ENCODE peak calls at places on chromosomes 13 and 19, in ten cellular contexts. One of them, this sample, is unnamed.

GRCh38 chr13:64158910-64159309 is 2743.3 kb upstream of the PCDH20 start:
- DNase-seq in NCI-H524: no peak
- DNase-seq in ELR: peak; percentile 36
- DNase-seq in hypothalamus: no peak
- DNase-seq in RPMI7951: peak; percentile 55
- DNase-seq in activated CD8-positive, alpha-beta T cell treated with anti-CD3 and anti-CD28 coated beads for 36 hours: no peak
- DNase-seq in CD8-positive, alpha-beta T cell: no peak
- DNase-seq in left colon: no peak
- DNase-seq in B cell: no peak
- DNase-seq in stimulated activated CD4-positive, alpha-beta T cell treated with anti-CD3 and anti-CD28 coated beads, Interleukin-2, amount 100 ng/mL, for 24 hours: no peak
- DNase-seq in this sample: no peak

GRCh38 chr19:55091955-55092354 is 16.3 kb downstream of the EPS8L1 start:
- DNase-seq in hypothalamus: no peak
- DNase-seq in RPMI7951: no peak
- DNase-seq in B cell: no peak
- DNase-seq in ELR: no peak
- DNase-seq in left colon: no peak
- DNase-seq in activated CD8-positive, alpha-beta T cell treated with anti-CD3 and anti-CD28 coated beads for 36 hours: no peak
- DNase-seq in stimulated activated CD4-positive, alpha-beta T cell treated with anti-CD3 and anti-CD28 coated beads, Interleukin-2, amount 100 ng/mL, for 24 hours: no peak
- DNase-seq in NCI-H524: no peak
- DNase-seq in CD8-positive, alpha-beta T cell: no peak
- DNase-seq in this sample: no peak

GRCh38 chr13:46355088-46355468 is 32.0 kb downstream of the RUBCNL start:
- DNase-seq in B cell: no peak
- DNase-seq in NCI-H524: no peak
- DNase-seq in RPMI7951: no peak
- DNase-seq in activated CD8-positive, alpha-beta T cell treated with anti-CD3 and anti-CD28 coated beads for 36 hours: no peak
- DNase-seq in ELR: no peak
- DNase-seq in left colon: no peak
- DNase-seq in CD8-positive, alpha-beta T cell: no peak
- DNase-seq in stimulated activated CD4-positive, alpha-beta T cell treated with anti-CD3 and anti-CD28 coated beads, Interleukin-2, amount 100 ng/mL, for 24 hours: no peak
- DNase-seq in hypothalamus: no peak
- DNase-seq in this sample: no peak

GRCh38 chr19:33214621-33215020 is 11.0 kb downstream of the SLC7A10 start:
- DNase-seq in NCI-H524: peak; percentile 93
- DNase-seq in hypothalamus: no peak
- DNase-seq in CD8-positive, alpha-beta T cell: no peak
- DNase-seq in ELR: peak; percentile 32
- DNase-seq in B cell: no peak
- DNase-seq in left colon: no peak
- DNase-seq in activated CD8-positive, alpha-beta T cell treated with anti-CD3 and anti-CD28 coated beads for 36 hours: no peak
- DNase-seq in stimulated activated CD4-positive, alpha-beta T cell treated with anti-CD3 and anti-CD28 coated beads, Interleukin-2, amount 100 ng/mL, for 24 hours: no peak
- DNase-seq in RPMI7951: peak; percentile 21
- DNase-seq in this sample: no peak

GRCh38 chr19:56333506-56333905 is 18.9 kb upstream of the ZSCAN5A start:
- DNase-seq in stimulated activated CD4-positive, alpha-beta T cell treated with anti-CD3 and anti-CD28 coated beads, Interleukin-2, amount 100 ng/mL, for 24 hours: peak; percentile 23
- DNase-seq in hypothalamus: no peak
- DNase-seq in NCI-H524: peak; percentile 24
- DNase-seq in ELR: peak; percentile 70
- DNase-seq in left colon: no peak
- DNase-seq in RPMI7951: peak; percentile 56
- DNase-seq in CD8-positive, alpha-beta T cell: peak; percentile 10
- DNase-seq in activated CD8-positive, alpha-beta T cell treated with anti-CD3 and anti-CD28 coated beads for 36 hours: peak; percentile 61
- DNase-seq in B cell: no peak
- DNase-seq in this sample: peak; percentile 28

GRCh38 chr13:76884167-76884566 is 2.0 kb downstream of the KCTD12 start:
- DNase-seq in CD8-positive, alpha-beta T cell: no peak
- DNase-seq in stimulated activated CD4-positive, alpha-beta T cell treated with anti-CD3 and anti-CD28 coated beads, Interleukin-2, amount 100 ng/mL, for 24 hours: peak; percentile 12
- DNase-seq in hypothalamus: no peak
- DNase-seq in left colon: peak; percentile 71
- DNase-seq in ELR: peak; percentile 49
- DNase-seq in NCI-H524: peak; percentile 60
- DNase-seq in RPMI7951: peak; percentile 42
- DNase-seq in activated CD8-positive, alpha-beta T cell treated with anti-CD3 and anti-CD28 coated beads for 36 hours: peak; percentile 24
- DNase-seq in B cell: no peak
- DNase-seq in this sample: no peak

GRCh38 chr13:67238277-67238859 is 8.2 kb upstream of the PCDH9 start:
- DNase-seq in ELR: peak; percentile 48
- DNase-seq in activated CD8-positive, alpha-beta T cell treated with anti-CD3 and anti-CD28 coated beads for 36 hours: no peak
- DNase-seq in RPMI7951: peak; percentile 15
- DNase-seq in CD8-positive, alpha-beta T cell: no peak
- DNase-seq in B cell: no peak
- DNase-seq in NCI-H524: no peak
- DNase-seq in left colon: no peak
- DNase-seq in stimulated activated CD4-positive, alpha-beta T cell treated with anti-CD3 and anti-CD28 coated beads, Interleukin-2, amount 100 ng/mL, for 24 hours: no peak
- DNase-seq in hypothalamus: no peak
- DNase-seq in this sample: no peak

GRCh38 chr19:2083174-2083854 is 12.8 kb downstream of the MOB3A start:
- DNase-seq in NCI-H524: no peak
- DNase-seq in ELR: no peak
- DNase-seq in stimulated activated CD4-positive, alpha-beta T cell treated with anti-CD3 and anti-CD28 coated beads, Interleukin-2, amount 100 ng/mL, for 24 hours: peak; percentile 73
- DNase-seq in B cell: peak; percentile 71
- DNase-seq in hypothalamus: no peak
- DNase-seq in CD8-positive, alpha-beta T cell: peak; percentile 71
- DNase-seq in RPMI7951: no peak
- DNase-seq in left colon: no peak
- DNase-seq in activated CD8-positive, alpha-beta T cell treated with anti-CD3 and anti-CD28 coated beads for 36 hours: peak; percentile 83
- DNase-seq in this sample: peak; percentile 60

GRCh38 chr19:2215281-2215751 is 20.8 kb downstream of the PLEKHJ1 start:
- DNase-seq in stimulated activated CD4-positive, alpha-beta T cell treated with anti-CD3 and anti-CD28 coated beads, Interleukin-2, amount 100 ng/mL, for 24 hours: peak; percentile 44
- DNase-seq in CD8-positive, alpha-beta T cell: no peak
- DNase-seq in activated CD8-positive, alpha-beta T cell treated with anti-CD3 and anti-CD28 coated beads for 36 hours: no peak
- DNase-seq in hypothalamus: no peak
- DNase-seq in NCI-H524: no peak
- DNase-seq in RPMI7951: no peak
- DNase-seq in B cell: no peak
- DNase-seq in left colon: no peak
- DNase-seq in ELR: no peak
- DNase-seq in this sample: no peak

GRCh38 chr13:104962411-104962810 is 1573.1 kb downstream of the EFNB2 start:
- DNase-seq in CD8-positive, alpha-beta T cell: no peak
- DNase-seq in RPMI7951: no peak
- DNase-seq in ELR: no peak
- DNase-seq in B cell: no peak
- DNase-seq in activated CD8-positive, alpha-beta T cell treated with anti-CD3 and anti-CD28 coated beads for 36 hours: no peak
- DNase-seq in hypothalamus: no peak
- DNase-seq in stimulated activated CD4-positive, alpha-beta T cell treated with anti-CD3 and anti-CD28 coated beads, Interleukin-2, amount 100 ng/mL, for 24 hours: no peak
- DNase-seq in NCI-H524: peak; percentile 1
- DNase-seq in left colon: no peak
- DNase-seq in this sample: no peak

GRCh38 chr13:108947551-108948030 is 318.2 kb downstream of the MYO16 start:
- DNase-seq in stimulated activated CD4-positive, alpha-beta T cell treated with anti-CD3 and anti-CD28 coated beads, Interleukin-2, amount 100 ng/mL, for 24 hours: no peak
- DNase-seq in ELR: no peak
- DNase-seq in RPMI7951: no peak
- DNase-seq in B cell: no peak
- DNase-seq in left colon: peak; percentile 49
- DNase-seq in hypothalamus: no peak
- DNase-seq in NCI-H524: no peak
- DNase-seq in CD8-positive, alpha-beta T cell: no peak
- DNase-seq in activated CD8-positive, alpha-beta T cell treated with anti-CD3 and anti-CD28 coated beads for 36 hours: no peak
- DNase-seq in this sample: no peak

GRCh38 chr13:30607908-30608307 is 9.8 kb upstream of the USPL1 start:
- DNase-seq in stimulated activated CD4-positive, alpha-beta T cell treated with anti-CD3 and anti-CD28 coated beads, Interleukin-2, amount 100 ng/mL, for 24 hours: peak; percentile 31
- DNase-seq in activated CD8-positive, alpha-beta T cell treated with anti-CD3 and anti-CD28 coated beads for 36 hours: peak; percentile 81
- DNase-seq in ELR: no peak
- DNase-seq in hypothalamus: no peak
- DNase-seq in NCI-H524: no peak
- DNase-seq in left colon: peak; percentile 34
- DNase-seq in CD8-positive, alpha-beta T cell: peak; percentile 40
- DNase-seq in RPMI7951: no peak
- DNase-seq in B cell: peak; percentile 90
- DNase-seq in this sample: peak; percentile 67

GRCh38 chr13:110245421-110245899 is 61.5 kb downstream of the COL4A1 start:
- DNase-seq in B cell: no peak
- DNase-seq in ELR: peak; percentile 33
- DNase-seq in left colon: no peak
- DNase-seq in hypothalamus: no peak
- DNase-seq in RPMI7951: no peak
- DNase-seq in stimulated activated CD4-positive, alpha-beta T cell treated with anti-CD3 and anti-CD28 coated beads, Interleukin-2, amount 100 ng/mL, for 24 hours: no peak
- DNase-seq in CD8-positive, alpha-beta T cell: no peak
- DNase-seq in activated CD8-positive, alpha-beta T cell treated with anti-CD3 and anti-CD28 coated beads for 36 hours: no peak
- DNase-seq in NCI-H524: no peak
- DNase-seq in this sample: no peak

GRCh38 chr19:52237771-52238400 is 31.5 kb upstream of the ZNF766 start:
- DNase-seq in left colon: no peak
- DNase-seq in hypothalamus: peak; percentile 1
- DNase-seq in NCI-H524: peak; percentile 34
- DNase-seq in stimulated activated CD4-positive, alpha-beta T cell treated with anti-CD3 and anti-CD28 coated beads, Interleukin-2, amount 100 ng/mL, for 24 hours: peak; percentile 45
- DNase-seq in RPMI7951: peak; percentile 66
- DNase-seq in ELR: peak; percentile 67
- DNase-seq in CD8-positive, alpha-beta T cell: peak; percentile 46
- DNase-seq in activated CD8-positive, alpha-beta T cell treated with anti-CD3 and anti-CD28 coated beads for 36 hours: peak; percentile 68
- DNase-seq in B cell: peak; percentile 76
- DNase-seq in this sample: peak; percentile 34

GRCh38 chr13:60654405-60654804 is 257.4 kb downstream of the TDRD3 start:
- DNase-seq in left colon: no peak
- DNase-seq in NCI-H524: no peak
- DNase-seq in activated CD8-positive, alpha-beta T cell treated with anti-CD3 and anti-CD28 coated beads for 36 hours: no peak
- DNase-seq in CD8-positive, alpha-beta T cell: no peak
- DNase-seq in stimulated activated CD4-positive, alpha-beta T cell treated with anti-CD3 and anti-CD28 coated beads, Interleukin-2, amount 100 ng/mL, for 24 hours: no peak
- DNase-seq in RPMI7951: peak; percentile 5
- DNase-seq in hypothalamus: no peak
- DNase-seq in ELR: peak; percentile 11
- DNase-seq in B cell: no peak
- DNase-seq in this sample: no peak

GRCh38 chr13:59521549-59521948 is 642.2 kb downstream of the DIAPH3 start:
- DNase-seq in CD8-positive, alpha-beta T cell: no peak
- DNase-seq in stimulated activated CD4-positive, alpha-beta T cell treated with anti-CD3 and anti-CD28 coated beads, Interleukin-2, amount 100 ng/mL, for 24 hours: no peak
- DNase-seq in activated CD8-positive, alpha-beta T cell treated with anti-CD3 and anti-CD28 coated beads for 36 hours: no peak
- DNase-seq in NCI-H524: no peak
- DNase-seq in RPMI7951: no peak
- DNase-seq in left colon: no peak
- DNase-seq in hypothalamus: no peak
- DNase-seq in B cell: no peak
- DNase-seq in ELR: no peak
- DNase-seq in this sample: no peak

This sample was measured in activated T-helper 1 cell treated with anti-CD3 and anti-CD28 coated beads, Interleukin-12 subunit alpha, Interleukin-12 subunit beta, Interleukin-2, Interleukin-4 antibody, amounts not matched to agents 30 ng/mL and 10 ng/mL and 1 ng/mL, durations not matched to agents 14 hours and 24 hours and 36 hours.